ENCODE peak calls at places on chromosomes 12 and 14, in ten cellular contexts. F, R, Y, P, J, X, D, K, E and C are unnamed samples.
A peak's percentile ranks its signal among the peaks of the same experiment; 100 is the strongest.

GRCh38 chr12:50353869-50354593 is 42.4 kb downstream of the FAM186A start:
- DNase-seq in F (no peak), R (no peak), Y (no peak), P (no peak), J (no peak), X (no peak), D (no peak), K (no peak), E (peak; percentile 47), C (no peak)

GRCh38 chr12:89239534-89239933 is 112.8 kb downstream of the DUSP6 start:
- DNase-seq in F (no peak), R (no peak), Y (no peak), P (no peak), J (no peak), X (no peak), D (no peak), K (no peak), E (no peak), C (no peak)

GRCh38 chr12:39235990-39236767 is 206.7 kb downstream of the KIF21A start:
- DNase-seq in F (no peak), R (no peak), Y (no peak), P (no peak), J (no peak), X (no peak), D (peak; percentile 7), K (no peak), E (peak; percentile 10), C (no peak)

GRCh38 chr12:71014180-71014785 is 93.7 kb upstream of the PTPRR start:
- DNase-seq in F (no peak), R (no peak), Y (no peak), P (no peak), J (no peak), X (peak; percentile 27), D (peak; percentile 8), K (no peak), E (peak; percentile 13), C (no peak)

GRCh38 chr12:2052861-2053674 is at the start of gene CACNA1C:
- DNase-seq in F (no peak), R (peak; percentile 70), Y (no peak), P (no peak), J (peak; percentile 72), X (no peak), D (peak; percentile 58), K (peak; percentile 86), E (peak; percentile 24), C (no peak)

GRCh38 chr12:107318804-107319535 is 225.6 kb upstream of the CRY1 start:
- DNase-seq in F (peak; percentile 17), R (no peak), Y (no peak), P (no peak), J (no peak), X (no peak), D (peak; percentile 59), K (peak; percentile 76), E (peak; percentile 48), C (no peak)

GRCh38 chr14:68501171-68501570 is 291.7 kb downstream of the ZFP36L1 start:
- DNase-seq in F (no peak), R (no peak), Y (no peak), P (no peak), J (no peak), X (no peak), D (no peak), K (no peak), E (peak; percentile 84), C (no peak)

GRCh38 chr14:77151245-77151644 is 9.7 kb upstream of the ZDHHC22 start:
- DNase-seq in F (no peak), R (no peak), Y (no peak), P (no peak), J (no peak), X (peak; percentile 55), D (peak; percentile 28), K (no peak), E (peak; percentile 34), C (no peak)

GRCh38 chr14:77980475-77981321 is 180.8 kb downstream of the ADCK1 start:
- DNase-seq in F (peak; percentile 78), R (no peak), Y (no peak), P (no peak), J (peak; percentile 37), X (no peak), D (peak; percentile 7), K (no peak), E (no peak), C (no peak)

GRCh38 chr12:4089147-4089606 is 184.4 kb upstream of the CCND2 start:
- DNase-seq in F (no peak), R (no peak), Y (no peak), P (no peak), J (no peak), X (no peak), D (no peak), K (no peak), E (no peak), C (no peak)

GRCh38 chr14:66514206-66514605 is 6.3 kb downstream of the GPHN start:
- DNase-seq in F (no peak), R (no peak), Y (no peak), P (no peak), J (no peak), X (no peak), D (peak; percentile 83), K (no peak), E (no peak), C (no peak)

GRCh38 chr14:61632401-61633195 is 62.7 kb upstream of the HIF1A start:
- DNase-seq in F (no peak), R (no peak), Y (no peak), P (no peak), J (no peak), X (no peak), D (no peak), K (no peak), E (no peak), C (no peak)

GRCh38 chr14:92513966-92514843 is 624 bp downstream of the RIN3 start:
- DNase-seq in F (no peak), R (no peak), Y (no peak), P (no peak), J (peak; percentile 64), X (peak; percentile 40), D (peak; percentile 44), K (no peak), E (peak; percentile 34), C (peak; percentile 40)

GRCh38 chr12:63869656-63870055 is 25.2 kb downstream of the SRGAP1 start:
- DNase-seq in F (no peak), R (no peak), Y (no peak), P (no peak), J (no peak), X (no peak), D (no peak), K (no peak), E (no peak), C (no peak)

GRCh38 chr12:27549801-27550652 is 26.0 kb downstream of the PPFIBP1 start:
- DNase-seq in F (peak; percentile 87), R (peak; percentile 94), Y (peak; percentile 33), P (peak; percentile 93), J (peak; percentile 87), X (peak; percentile 71), D (peak; percentile 100), K (peak; percentile 96), E (peak; percentile 89), C (no peak)

GRCh38 chr12:47317182-47317915 is 237.6 kb upstream of the AMIGO2 start:
- DNase-seq in F (no peak), R (no peak), Y (peak; percentile 34), P (no peak), J (no peak), X (no peak), D (no peak), K (no peak), E (no peak), C (no peak)

GRCh38 chr12:20492251-20492728 is 124.0 kb downstream of the PDE3A start:
- DNase-seq in F (no peak), R (no peak), Y (no peak), P (no peak), J (no peak), X (peak; percentile 21), D (peak; percentile 99), K (no peak), E (peak; percentile 75), C (no peak)

GRCh38 chr14:95044463-95045254 is 112.7 kb downstream of the DICER1 start:
- DNase-seq in F (no peak), R (no peak), Y (no peak), P (no peak), J (no peak), X (no peak), D (no peak), K (peak; percentile 64), E (no peak), C (no peak)

DNA sequence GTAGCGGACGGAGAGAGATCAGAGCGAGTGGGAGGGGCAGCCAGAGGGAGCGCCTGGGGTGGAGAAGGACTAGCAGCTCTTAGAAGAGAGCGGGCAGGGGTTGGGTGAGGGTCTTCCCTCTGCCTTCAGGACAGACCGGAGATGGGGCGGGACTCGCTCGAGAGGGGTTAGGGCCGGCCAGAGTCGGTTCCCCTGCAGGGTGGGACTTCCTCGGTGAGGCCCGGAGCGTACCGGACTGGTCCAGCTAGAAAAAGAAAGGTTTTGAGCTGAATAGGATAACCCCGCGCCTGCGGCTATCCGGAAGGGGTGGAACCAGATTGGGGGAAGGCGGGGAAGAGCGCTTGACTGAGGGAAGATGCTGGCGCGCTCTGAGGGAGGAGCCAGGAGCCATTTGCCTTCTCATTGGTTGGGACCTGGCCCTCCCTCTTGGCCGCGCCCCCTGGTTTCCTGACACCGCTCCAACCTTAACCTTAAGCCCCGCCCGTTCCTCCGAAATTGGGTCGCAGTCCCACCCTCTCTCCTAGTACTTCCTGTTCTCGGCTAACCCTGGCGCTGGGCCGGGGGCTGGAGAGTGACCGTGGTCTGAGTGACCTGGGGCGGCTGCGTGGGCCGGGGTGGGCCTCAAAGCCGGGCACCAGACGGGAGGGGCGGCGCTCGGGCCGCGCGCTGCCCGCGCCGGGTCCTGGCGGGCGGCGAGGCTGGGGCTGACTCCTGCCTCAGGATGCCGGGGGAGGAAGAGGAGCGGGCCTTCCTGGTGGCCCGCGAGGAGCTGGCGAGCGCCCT is at the start of gene RNF31:
- DNase-seq in F (peak; percentile 98), R (peak; percentile 99), Y (peak; percentile 99), P (peak; percentile 99), J (peak; percentile 99), X (peak; percentile 94), D (peak; percentile 99), K (peak; percentile 100), E (peak; percentile 97), C (peak; percentile 93)
- TF ChIP-seq POLR2A in F (peak; percentile 67), R (peak; percentile 49), Y (peak; percentile 54), P (no peak), J (peak; percentile 24), X (peak; percentile 42), D (peak; percentile 34), K (no peak), E (peak; percentile 75), C (peak; percentile 69)

GRCh38 chr12:69698769-69699540 is at the start of gene BEST3:
- DNase-seq in F (no peak), R (no peak), Y (no peak), P (no peak), J (no peak), X (no peak), D (no peak), K (no peak), E (no peak), C (no peak)
- TF ChIP-seq POLR2A in F (no peak), R (no peak), Y (no peak), P (no peak), J (no peak), X (no peak), D (no peak), K (no peak), E (no peak), C (no peak)

GRCh38 chr12:124616394-124617343 is 49.3 kb upstream of the NCOR2 start:
- DNase-seq in F (no peak), R (no peak), Y (no peak), P (no peak), J (no peak), X (no peak), D (peak; percentile 45), K (no peak), E (no peak), C (no peak)
- TF ChIP-seq POLR2A in F (no peak), R (no peak), Y (no peak), P (no peak), J (no peak), X (no peak), D (no peak), K (no peak), E (no peak), C (no peak)

GRCh38 chr14:90827919-90828610 is 11.8 kb upstream of the TTC7B start:
- DNase-seq in F (peak; percentile 95), R (peak; percentile 92), Y (peak; percentile 88), P (peak; percentile 95), J (peak; percentile 93), X (peak; percentile 88), D (peak; percentile 93), K (peak; percentile 99), E (peak; percentile 93), C (peak; percentile 86)
- TF ChIP-seq POLR2A in F (peak; percentile 57), R (peak; percentile 55), Y (peak; percentile 15), P (peak; percentile 11), J (peak; percentile 66), X (no peak), D (peak; percentile 51), K (no peak), E (peak; percentile 71), C (no peak)